ENCODE peak calls at places on chromosomes 13 and 19, in four cellular contexts. O, N, F and M are unnamed samples.

GRCh38 chr13:70568571-70568970 is 460.3 kb upstream of the KLHL1 start:
- DNase-seq in O (no peak), N (peak; percentile 32), F (peak; percentile 42), M (peak; percentile 35)

GRCh38 chr13:22316494-22317025 is 645.7 kb downstream of the FGF9 start:
- DNase-seq in O (no peak), N (no peak), F (no peak), M (no peak)

GRCh38 chr19:22332924-22333323 is 46.7 kb downstream of the ZNF729 start:
- DNase-seq in O (no peak), N (no peak), F (peak; percentile 38), M (no peak)

GRCh38 chr19:52648336-52648990 is 10.3 kb upstream of the ZNF83 start:
- DNase-seq in O (no peak), N (no peak), F (peak; percentile 25), M (no peak)

GRCh38 chr13:48708764-48709163 is 55.0 kb downstream of the CYSLTR2 start:
- DNase-seq in O (no peak), N (no peak), F (no peak), M (no peak)

GRCh38 chr19:14089662-14090508 is 666 bp downstream of the SAMD1 start:
- DNase-seq in O (peak; percentile 69), N (no peak), F (peak; percentile 64), M (peak; percentile 73)

GRCh38 chr19:49337267-49338022 is 2.2 kb downstream of the CD37 start:
- DNase-seq in O (no peak), N (no peak), F (no peak), M (no peak)

GRCh38 chr13:43469791-43470190 is 317.0 kb downstream of the ENOX1 start:
- DNase-seq in O (no peak), N (no peak), F (no peak), M (no peak)

GRCh38 chr19:15367439-15367838 is 12.1 kb downstream of the AKAP8 start:
- DNase-seq in O (no peak), N (no peak), F (no peak), M (no peak)

GRCh38 chr13:83178008-83178407 is 704.3 kb downstream of the SLITRK1 start:
- DNase-seq in O (no peak), N (no peak), F (no peak), M (no peak)

GRCh38 chr13:110617326-110618072 is 2.2 kb downstream of the NAXD start:
- DNase-seq in O (no peak), N (peak; percentile 24), F (peak; percentile 91), M (no peak)

GRCh38 chr19:16373539-16373938 is 48.9 kb downstream of the KLF2 start:
- DNase-seq in O (no peak), N (no peak), F (peak; percentile 97), M (no peak)